ENCODE peak calls at places on chromosome 4, in four cellular contexts. K is left lung, C is upper lobe of right lung, A is tibial artery. Z is an unnamed sample.

GRCh38 chr4:40685300-40685699 is 55.6 kb upstream of the RBM47 start:
- DNase-seq in K (no peak), C (no peak), A (no peak), Z (no peak)

GRCh38 chr4:186752310-186752709 is 28.7 kb upstream of the FAT1 start:
- DNase-seq in K (no peak), C (no peak), A (no peak), Z (no peak)

GRCh38 chr4:40672528-40673522 is 43.2 kb upstream of the RBM47 start:
- DNase-seq in K (peak; percentile 55), C (peak; percentile 68), A (peak; percentile 43), Z (no peak)

GRCh38 chr4:25146076-25146475 is 14.2 kb downstream of the SEPSECS start:
- DNase-seq in K (no peak), C (no peak), A (no peak), Z (no peak)

GRCh38 chr4:148044889-148045352 is 313.0 kb downstream of the ARHGAP10 start:
- DNase-seq in K (no peak), C (no peak), A (no peak), Z (no peak)

GRCh38 chr4:78650106-78651021 is 98.8 kb downstream of the ANXA3 start:
- DNase-seq in K (no peak), C (no peak), A (no peak), Z (no peak)

GRCh38 chr4:160537681-160538080 is 1434.8 kb downstream of the RAPGEF2 start:
- DNase-seq in K (no peak), C (no peak), A (no peak), Z (no peak)

GRCh38 chr4:8182858-8183725 is 16.0 kb upstream of the SH3TC1 start:
- DNase-seq in K (peak; percentile 84), C (peak; percentile 90), A (peak; percentile 64), Z (no peak)

GRCh38 chr4:159232465-159233106 is 129.7 kb downstream of the RAPGEF2 start:
- DNase-seq in K (no peak), C (no peak), A (no peak), Z (no peak)

GRCh38 chr4:39023059-39023458 is 9.2 kb downstream of the TMEM156 start:
- DNase-seq in K (no peak), C (no peak), A (no peak), Z (no peak)

GRCh38 chr4:107718351-107718965 is 1.6 kb downstream of the PAPSS1 start:
- DNase-seq in K (no peak), C (no peak), A (no peak), Z (no peak)

GRCh38 chr4:19930742-19931141 is 321.0 kb upstream of the SLIT2 start:
- DNase-seq in K (no peak), C (no peak), A (no peak), Z (no peak)

GRCh38 chr4:156865391-156865790 is 106.2 kb downstream of the PDGFC start:
- DNase-seq in K (no peak), C (no peak), A (no peak), Z (no peak)

DNA sequence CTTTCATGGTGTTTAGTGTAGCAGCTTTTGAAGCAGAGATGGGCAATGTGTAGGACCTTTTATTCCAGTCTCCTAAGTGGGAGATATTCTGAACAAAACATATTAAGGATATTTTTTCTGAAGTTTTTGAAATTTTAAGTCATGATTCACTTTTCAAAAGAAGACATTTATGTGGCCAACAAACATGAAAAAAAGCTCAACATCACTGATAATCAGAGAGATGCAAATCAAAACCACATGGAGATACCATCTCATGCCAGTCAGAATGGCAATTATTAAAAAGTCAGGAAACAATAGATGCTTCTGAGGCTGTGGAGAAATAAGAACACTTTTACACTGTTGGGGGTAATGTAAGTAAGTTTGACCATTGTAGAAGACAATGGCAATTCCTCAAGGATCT is 76.0 kb downstream of the FAT4 start:
- DNase-seq in K (no peak), C (no peak), A (no peak), Z (no peak)
- H3K4me3 ChIP-seq in K (no peak overlapping the region), C (no peak overlapping the region), A (peak overlapping the region; percentile 3), Z (no peak overlapping the region)

GRCh38 chr4:6241062-6241845 is 28.4 kb upstream of the WFS1 start:
- DNase-seq in K (peak; percentile 7), C (peak; percentile 42), A (no peak), Z (no peak)
- H3K27ac ChIP-seq in K (no peak overlapping the region), C (no peak overlapping the region), A (no peak overlapping the region), Z (no peak overlapping the region)

GRCh38 chr4:52657317-52657629 is 1.8 kb downstream of the USP46 start:
- DNase-seq in K (no peak), C (no peak), A (no peak), Z (no peak)

GRCh38 chr4:52658671-52659015 is 458 bp downstream of the USP46 start:
- DNase-seq in K (no peak), C (no peak), A (no peak), Z (peak; percentile 45)

GRCh38 chr4:52659722-52660261 is 691 bp upstream of the USP46 start:
- DNase-seq in K (peak; percentile 54), C (peak; percentile 84), A (peak; percentile 59), Z (peak; percentile 67)

GRCh38 chr4:52659016-52659721 is at the start of gene USP46:
- DNase-seq in K (peak; percentile 79), C (peak; percentile 91), A (peak; percentile 69), Z (peak; percentile 45)

DNA sequence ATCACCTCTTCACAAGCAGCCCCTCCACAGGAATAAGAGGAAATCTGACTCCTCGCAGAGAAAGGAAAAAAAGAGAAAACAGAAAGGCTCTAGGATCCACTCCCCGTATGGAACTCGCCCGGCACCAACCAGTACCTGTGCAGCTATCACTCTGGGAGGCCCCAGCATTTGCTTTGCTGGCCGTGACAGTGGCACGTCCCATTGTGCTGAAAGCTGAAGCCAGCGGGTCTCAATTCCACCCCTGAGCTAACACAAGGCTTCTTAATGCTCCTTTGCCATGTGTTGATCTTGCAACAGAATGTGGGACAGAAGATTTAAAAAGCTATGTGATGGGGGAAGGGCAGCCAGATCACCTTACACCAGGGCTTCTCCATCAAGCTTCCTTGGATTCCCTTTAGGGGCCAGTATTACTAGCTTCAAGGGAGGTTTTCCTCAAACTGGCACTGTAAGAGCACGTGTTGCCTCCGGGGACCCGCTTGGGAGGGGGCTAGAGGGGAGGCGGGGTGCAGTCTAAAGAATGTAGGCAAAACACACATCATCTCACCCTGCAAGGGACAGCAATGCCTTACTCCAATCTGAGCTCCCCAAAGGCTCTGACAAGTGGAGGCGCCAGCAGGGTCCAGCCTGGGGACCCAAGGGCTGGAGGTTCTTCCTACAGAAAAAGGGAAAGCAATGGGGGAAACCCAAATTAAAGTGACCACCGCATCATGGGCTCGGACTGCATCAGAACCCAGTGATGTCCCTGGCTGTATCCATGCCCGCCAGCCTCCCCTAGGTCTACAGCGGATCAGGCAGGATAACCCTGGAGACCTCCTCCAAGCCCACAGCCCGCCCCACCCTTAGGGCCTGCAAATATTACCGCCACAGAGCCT is 1.2 kb downstream of the USP46 start:
- DNase-seq in K (peak; percentile 35), C (no peak), A (no peak), Z (peak; percentile 56)
- H3K4me3 ChIP-seq in K (peak overlapping the region; percentile 71), C (peak overlapping the region; percentile 78), A (peak overlapping the region; percentile 67), Z (peak overlapping the region; percentile 73)

GRCh38 chr4:36283912-36284465 is 2.6 kb downstream of the DTHD1 start:
- DNase-seq in K (no peak), C (no peak), A (no peak), Z (no peak)
- H3K27ac ChIP-seq in K (no peak overlapping the region), C (no peak overlapping the region), A (no peak overlapping the region), Z (peak overlapping the region; percentile 95)

DNA sequence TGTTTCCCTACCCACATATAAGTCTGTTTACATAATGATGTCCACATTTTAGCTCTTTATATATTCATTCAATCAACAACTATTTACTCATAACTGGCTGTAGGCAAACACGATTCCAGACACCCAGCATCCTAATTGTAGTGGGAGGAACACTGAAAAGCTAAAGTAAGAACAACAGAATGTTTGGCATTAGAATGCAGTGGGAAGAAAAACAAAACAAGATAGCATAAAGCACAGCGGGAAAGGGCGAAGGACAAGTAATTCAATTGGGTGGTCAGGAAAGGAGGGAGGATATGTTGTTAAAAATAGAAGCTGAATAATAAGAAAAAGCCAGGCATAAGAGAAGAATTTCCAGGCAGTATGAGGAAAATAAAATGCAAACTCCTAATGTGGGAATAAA is 189.5 kb upstream of the FAT4 start:
- DNase-seq in K (no peak), C (no peak), A (no peak), Z (no peak)
- H3K4me3 ChIP-seq in K (no peak overlapping the region), C (no peak overlapping the region), A (no peak overlapping the region), Z (no peak overlapping the region)

DNA sequence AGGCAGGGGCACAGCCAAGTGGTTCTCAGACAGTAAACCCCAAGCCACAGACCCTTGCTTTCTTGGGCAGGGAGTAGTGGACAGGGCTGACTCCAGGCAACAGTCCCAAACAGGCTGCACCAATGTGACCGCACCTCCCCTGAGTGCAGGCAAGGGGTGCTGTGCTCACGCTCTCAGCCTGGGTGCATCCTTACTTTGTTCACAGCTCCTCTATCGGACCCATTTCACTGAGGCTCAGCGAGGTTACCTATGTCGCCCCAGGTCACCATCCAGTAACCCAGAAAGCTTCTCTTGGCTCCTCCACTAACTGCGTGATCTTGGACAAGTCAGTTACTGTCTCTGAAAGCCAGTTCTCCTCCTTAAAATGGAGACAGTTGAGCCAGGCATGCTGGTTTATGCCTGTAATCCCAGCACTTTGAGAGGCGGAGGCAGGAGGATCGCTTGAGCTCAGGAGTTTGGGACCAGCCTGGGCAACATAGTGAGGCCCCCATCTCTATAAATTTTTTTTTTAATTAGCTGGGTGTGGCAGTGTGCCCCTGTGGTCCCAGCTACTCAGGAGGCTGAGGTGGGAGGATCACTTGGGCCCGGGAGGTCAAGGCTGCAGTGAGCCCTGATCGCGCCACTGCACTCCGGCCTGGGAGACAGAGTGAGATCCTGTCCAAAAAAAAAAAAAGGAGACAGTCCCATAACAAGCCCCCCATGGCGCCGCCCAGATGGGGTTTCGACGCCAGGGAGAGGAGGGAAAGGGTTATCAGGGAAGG is 823 bp upstream of the MAN2B2 start:
- DNase-seq in K (no peak), C (no peak), A (no peak), Z (no peak)
- H3K27ac ChIP-seq in K (no peak overlapping the region), C (peak overlapping the region; percentile 85), A (peak overlapping the region; percentile 81), Z (no peak overlapping the region)

GRCh38 chr4:61604054-61604453 is 403.9 kb downstream of the ADGRL3 start:
- DNase-seq in K (no peak), C (no peak), A (no peak), Z (no peak)
- H3K4me3 ChIP-seq in K (no peak overlapping the region), C (no peak overlapping the region), A (no peak overlapping the region), Z (no peak overlapping the region)

GRCh38 chr4:117085185-117085701 is at the start of gene TRAM1L1:
- DNase-seq in K (peak; percentile 61), C (peak; percentile 85), A (peak; percentile 18), Z (peak; percentile 62)
- H3K27ac ChIP-seq in K (peak within 1 kb of the TSS; percentile 57), C (peak within 1 kb of the TSS; percentile 67), A (no peak within 1 kb of the TSS), Z (peak within 1 kb of the TSS; percentile 49)

DNA sequence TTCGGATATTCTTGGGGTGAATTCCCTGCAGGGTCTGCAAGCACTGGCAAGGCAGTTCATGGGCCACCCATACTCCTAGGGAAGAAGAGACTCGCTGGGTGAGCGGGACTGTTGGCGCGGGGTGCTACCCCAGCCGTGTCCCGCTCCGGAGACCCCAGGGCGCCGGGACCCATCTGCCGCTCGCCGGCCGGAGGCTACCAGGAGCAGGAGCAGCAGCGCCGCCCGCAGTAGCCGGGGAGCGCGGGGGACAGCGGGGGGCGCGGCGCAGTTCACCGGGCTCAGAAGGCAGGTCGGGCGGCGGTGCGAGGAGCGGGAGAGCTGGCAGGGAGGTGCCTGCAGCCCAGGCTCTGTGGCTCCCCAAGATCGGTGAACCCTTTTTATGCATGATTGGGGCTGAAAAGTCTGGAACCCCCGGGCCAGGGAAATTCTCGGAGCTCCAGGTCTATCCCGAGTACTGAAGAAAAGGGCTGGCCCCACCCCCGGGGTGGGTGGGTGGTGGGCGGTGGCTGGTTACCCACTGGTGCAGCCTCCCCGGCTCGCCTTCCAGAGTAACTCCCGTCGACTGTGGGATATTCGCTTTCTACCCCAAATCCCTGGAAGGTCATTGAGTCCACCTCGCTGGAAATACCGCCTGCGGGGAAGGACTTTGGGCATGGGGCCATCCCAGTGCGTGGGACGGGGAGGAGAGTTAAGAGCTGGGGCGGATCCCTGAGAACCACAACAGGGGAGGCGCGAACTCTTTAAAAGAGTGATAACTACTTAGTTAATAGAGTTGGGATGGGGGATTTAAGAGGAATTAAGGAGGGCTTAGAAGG is 37.6 kb downstream of the PF4 start:
- DNase-seq in K (peak; percentile 61), C (peak; percentile 75), A (no peak), Z (no peak)
- H3K4me3 ChIP-seq in K (peak overlapping the region; percentile 28), C (peak overlapping the region; percentile 38), A (peak overlapping the region; percentile 44), Z (peak overlapping the region; percentile 51)